ENCODE peak calls at places on chromosome 10, in six cellular contexts. D is stimulated activated naive CD8-positive, alpha-beta T cell treated with anti-CD3 and anti-CD28 coated beads, Interleukin-15, Interleukin-2, amounts not matched to agents 100 U/mL and 50 U/mL, for 24 hours; J is memory B cell; R is lower lobe of right lung; K is Panc1; P is left lobe of liver. L is an unnamed sample.

GRCh38 chr10:104170610-104171269 is 48.8 kb downstream of the SFR1 start:
- ATAC-seq in D (peak; percentile 83), J (no peak), R (no peak), K (no peak), P (no peak), L (no peak)

GRCh38 chr10:132337019-132337418 is 5.0 kb downstream of the LRRC27 start:
- ATAC-seq in D (no peak), J (no peak), R (no peak), K (no peak), P (peak; percentile 66), L (no peak)

GRCh38 chr10:62887642-62888041 is 71.5 kb upstream of the EGR2 start:
- ATAC-seq in D (no peak), J (no peak), R (no peak), K (no peak), P (no peak), L (no peak)

GRCh38 chr10:15251791-15252380 is 83.4 kb upstream of the NMT2 start:
- ATAC-seq in D (no peak), J (no peak), R (no peak), K (no peak), P (no peak), L (no peak)

GRCh38 chr10:60149003-60149402 is 240.7 kb downstream of the ANK3 start:
- ATAC-seq in D (no peak), J (no peak), R (no peak), K (no peak), P (no peak), L (no peak)

GRCh38 chr10:20088302-20088701 is 272.1 kb downstream of the PLXDC2 start:
- ATAC-seq in D (no peak), J (no peak), R (no peak), K (no peak), P (peak; percentile 59), L (no peak)

GRCh38 chr10:83612050-83612449 is 527.3 kb upstream of the GHITM start:
- ATAC-seq in D (no peak), J (no peak), R (no peak), K (no peak), P (no peak), L (no peak)

GRCh38 chr10:7908541-7909210 is 90.4 kb downstream of the TAF3 start:
- ATAC-seq in D (no peak), J (no peak), R (no peak), K (no peak), P (peak; percentile 95), L (no peak)

GRCh38 chr10:67735430-67735829 is 39.4 kb upstream of the CTNNA3 start:
- ATAC-seq in D (no peak), J (peak; percentile 88), R (no peak), K (no peak), P (no peak), L (no peak)

GRCh38 chr10:95359466-95359865 is 68.7 kb upstream of the PDLIM1 start:
- ATAC-seq in D (no peak), J (no peak), R (no peak), K (no peak), P (no peak), L (no peak)

GRCh38 chr10:103816431-103816830 is 38.9 kb downstream of the SH3PXD2A start:
- ATAC-seq in D (no peak), J (no peak), R (no peak), K (no peak), P (no peak), L (no peak)

GRCh38 chr10:21368022-21368582 is 157.4 kb downstream of the SKIDA1 start:
- ATAC-seq in D (no peak), J (no peak), R (no peak), K (no peak), P (no peak), L (no peak)

GRCh38 chr10:130721971-130722370 is 585.8 kb downstream of the GLRX3 start:
- ATAC-seq in D (no peak), J (no peak), R (no peak), K (no peak), P (no peak), L (no peak)

L was measured in gastroesophageal sphincter.